ENCODE peak calls at places on chromosomes 4 and X, in nine cellular contexts. One of them, this sample, is unnamed.

GRCh38 chr4:179766938-179767337 is 2324.7 kb upstream of the AGA start:
- DNase-seq in epithelial cell of esophagus: no peak
- DNase-seq in cardiac fibroblast: no peak
- DNase-seq in Calu3: no peak
- DNase-seq in WTC11: no peak
- DNase-seq in psoas muscle: no peak
- DNase-seq in thoracic aorta: no peak
- DNase-seq in progenitor cell of endocrine pancreas: no peak
- DNase-seq in prostate gland: no peak
- DNase-seq in this sample: no peak

GRCh38 chr4:181350578-181351420 is 892.4 kb upstream of the TENM3 start:
- DNase-seq in epithelial cell of esophagus: no peak
- DNase-seq in cardiac fibroblast: no peak
- DNase-seq in Calu3: no peak
- DNase-seq in WTC11: peak; percentile 16
- DNase-seq in psoas muscle: no peak
- DNase-seq in thoracic aorta: no peak
- DNase-seq in progenitor cell of endocrine pancreas: no peak
- DNase-seq in prostate gland: no peak
- DNase-seq in this sample: no peak

GRCh38 chrX:40050532-40050931 is 47.2 kb downstream of the BCOR start:
- DNase-seq in epithelial cell of esophagus: no peak
- DNase-seq in cardiac fibroblast: no peak
- DNase-seq in Calu3: no peak
- DNase-seq in WTC11: no peak
- DNase-seq in psoas muscle: no peak
- DNase-seq in thoracic aorta: no peak
- DNase-seq in progenitor cell of endocrine pancreas: no peak
- DNase-seq in prostate gland: no peak
- DNase-seq in this sample: no peak

GRCh38 chr4:6753103-6753560 is 29.4 kb upstream of the KIAA0232 start:
- DNase-seq in epithelial cell of esophagus: no peak
- DNase-seq in cardiac fibroblast: no peak
- DNase-seq in Calu3: peak; percentile 43
- DNase-seq in WTC11: no peak
- DNase-seq in psoas muscle: no peak
- DNase-seq in thoracic aorta: no peak
- DNase-seq in progenitor cell of endocrine pancreas: no peak
- DNase-seq in prostate gland: no peak
- DNase-seq in this sample: no peak

GRCh38 chrX:38117485-38117884 is 103.2 kb downstream of the SRPX start:
- DNase-seq in epithelial cell of esophagus: peak; percentile 27
- DNase-seq in cardiac fibroblast: peak; percentile 52
- DNase-seq in Calu3: peak; percentile 46
- DNase-seq in WTC11: no peak
- DNase-seq in psoas muscle: no peak
- DNase-seq in thoracic aorta: no peak
- DNase-seq in progenitor cell of endocrine pancreas: no peak
- DNase-seq in prostate gland: no peak
- DNase-seq in this sample: no peak

GRCh38 chr4:184012937-184013336 is 107.8 kb downstream of the STOX2 start:
- DNase-seq in epithelial cell of esophagus: no peak
- DNase-seq in cardiac fibroblast: peak; percentile 41
- DNase-seq in Calu3: no peak
- DNase-seq in WTC11: no peak
- DNase-seq in psoas muscle: no peak
- DNase-seq in thoracic aorta: no peak
- DNase-seq in progenitor cell of endocrine pancreas: no peak
- DNase-seq in prostate gland: no peak
- DNase-seq in this sample: no peak

GRCh38 chrX:129522184-129523059 is 868 bp downstream of the SMARCA1 start:
- DNase-seq in epithelial cell of esophagus: peak; percentile 47
- DNase-seq in cardiac fibroblast: peak; percentile 70
- DNase-seq in Calu3: peak; percentile 74
- DNase-seq in WTC11: peak; percentile 61
- DNase-seq in psoas muscle: peak; percentile 68
- DNase-seq in thoracic aorta: no peak
- DNase-seq in progenitor cell of endocrine pancreas: peak; percentile 67
- DNase-seq in prostate gland: peak; percentile 37
- DNase-seq in this sample: peak; percentile 55

GRCh38 chrX:38112566-38112965 is 106.2 kb downstream of the SYTL5 start:
- DNase-seq in epithelial cell of esophagus: peak; percentile 1
- DNase-seq in cardiac fibroblast: no peak
- DNase-seq in Calu3: no peak
- DNase-seq in WTC11: no peak
- DNase-seq in psoas muscle: no peak
- DNase-seq in thoracic aorta: no peak
- DNase-seq in progenitor cell of endocrine pancreas: no peak
- DNase-seq in prostate gland: no peak
- DNase-seq in this sample: no peak

GRCh38 chr4:107304699-107305286 is 268.7 kb upstream of the DKK2 start:
- DNase-seq in epithelial cell of esophagus: no peak
- DNase-seq in cardiac fibroblast: no peak
- DNase-seq in Calu3: no peak
- DNase-seq in WTC11: no peak
- DNase-seq in psoas muscle: no peak
- DNase-seq in thoracic aorta: no peak
- DNase-seq in progenitor cell of endocrine pancreas: no peak
- DNase-seq in prostate gland: no peak
- DNase-seq in this sample: no peak

GRCh38 chr4:85677286-85677685 is 202.3 kb downstream of the ARHGAP24 start:
- DNase-seq in epithelial cell of esophagus: no peak
- DNase-seq in cardiac fibroblast: peak; percentile 33
- DNase-seq in Calu3: no peak
- DNase-seq in WTC11: no peak
- DNase-seq in psoas muscle: no peak
- DNase-seq in thoracic aorta: no peak
- DNase-seq in progenitor cell of endocrine pancreas: no peak
- DNase-seq in prostate gland: no peak
- DNase-seq in this sample: no peak

GRCh38 chr4:174855043-174855442 is 26.0 kb upstream of the GLRA3 start:
- DNase-seq in epithelial cell of esophagus: no peak
- DNase-seq in cardiac fibroblast: no peak
- DNase-seq in Calu3: no peak
- DNase-seq in WTC11: peak; percentile 8
- DNase-seq in psoas muscle: no peak
- DNase-seq in thoracic aorta: no peak
- DNase-seq in progenitor cell of endocrine pancreas: no peak
- DNase-seq in prostate gland: no peak
- DNase-seq in this sample: no peak

GRCh38 chrX:1060562-1060960 is 151.9 kb downstream of the CRLF2 start:
- DNase-seq in epithelial cell of esophagus: no peak
- DNase-seq in cardiac fibroblast: no peak
- DNase-seq in Calu3: no peak
- DNase-seq in WTC11: no peak
- DNase-seq in psoas muscle: no peak
- DNase-seq in thoracic aorta: no peak
- DNase-seq in progenitor cell of endocrine pancreas: no peak
- DNase-seq in prostate gland: no peak
- DNase-seq in this sample: no peak

GRCh38 chr4:3710451-3711182 is 55.6 kb upstream of the ADRA2C start:
- DNase-seq in epithelial cell of esophagus: no peak
- DNase-seq in cardiac fibroblast: no peak
- DNase-seq in Calu3: no peak
- DNase-seq in WTC11: no peak
- DNase-seq in psoas muscle: peak; percentile 38
- DNase-seq in thoracic aorta: no peak
- DNase-seq in progenitor cell of endocrine pancreas: no peak
- DNase-seq in prostate gland: no peak
- DNase-seq in this sample: no peak

GRCh38 chr4:158211288-158211687 is 1.0 kb downstream of the TMEM144 start:
- DNase-seq in epithelial cell of esophagus: peak; percentile 13
- DNase-seq in cardiac fibroblast: no peak
- DNase-seq in Calu3: no peak
- DNase-seq in WTC11: no peak
- DNase-seq in psoas muscle: no peak
- DNase-seq in thoracic aorta: no peak
- DNase-seq in progenitor cell of endocrine pancreas: no peak
- DNase-seq in prostate gland: no peak
- DNase-seq in this sample: no peak

GRCh38 chr4:25031077-25031606 is 396 bp upstream of the LGI2 start:
- DNase-seq in epithelial cell of esophagus: peak; percentile 2
- DNase-seq in cardiac fibroblast: peak; percentile 30
- DNase-seq in Calu3: peak; percentile 1
- DNase-seq in WTC11: peak; percentile 36
- DNase-seq in psoas muscle: no peak
- DNase-seq in thoracic aorta: no peak
- DNase-seq in progenitor cell of endocrine pancreas: no peak
- DNase-seq in prostate gland: no peak
- DNase-seq in this sample: no peak

GRCh38 chr4:108320066-108320465 is 151.3 kb upstream of the LEF1 start:
- DNase-seq in epithelial cell of esophagus: no peak
- DNase-seq in cardiac fibroblast: no peak
- DNase-seq in Calu3: no peak
- DNase-seq in WTC11: no peak
- DNase-seq in psoas muscle: no peak
- DNase-seq in thoracic aorta: no peak
- DNase-seq in progenitor cell of endocrine pancreas: no peak
- DNase-seq in prostate gland: no peak
- DNase-seq in this sample: no peak

DNA sequence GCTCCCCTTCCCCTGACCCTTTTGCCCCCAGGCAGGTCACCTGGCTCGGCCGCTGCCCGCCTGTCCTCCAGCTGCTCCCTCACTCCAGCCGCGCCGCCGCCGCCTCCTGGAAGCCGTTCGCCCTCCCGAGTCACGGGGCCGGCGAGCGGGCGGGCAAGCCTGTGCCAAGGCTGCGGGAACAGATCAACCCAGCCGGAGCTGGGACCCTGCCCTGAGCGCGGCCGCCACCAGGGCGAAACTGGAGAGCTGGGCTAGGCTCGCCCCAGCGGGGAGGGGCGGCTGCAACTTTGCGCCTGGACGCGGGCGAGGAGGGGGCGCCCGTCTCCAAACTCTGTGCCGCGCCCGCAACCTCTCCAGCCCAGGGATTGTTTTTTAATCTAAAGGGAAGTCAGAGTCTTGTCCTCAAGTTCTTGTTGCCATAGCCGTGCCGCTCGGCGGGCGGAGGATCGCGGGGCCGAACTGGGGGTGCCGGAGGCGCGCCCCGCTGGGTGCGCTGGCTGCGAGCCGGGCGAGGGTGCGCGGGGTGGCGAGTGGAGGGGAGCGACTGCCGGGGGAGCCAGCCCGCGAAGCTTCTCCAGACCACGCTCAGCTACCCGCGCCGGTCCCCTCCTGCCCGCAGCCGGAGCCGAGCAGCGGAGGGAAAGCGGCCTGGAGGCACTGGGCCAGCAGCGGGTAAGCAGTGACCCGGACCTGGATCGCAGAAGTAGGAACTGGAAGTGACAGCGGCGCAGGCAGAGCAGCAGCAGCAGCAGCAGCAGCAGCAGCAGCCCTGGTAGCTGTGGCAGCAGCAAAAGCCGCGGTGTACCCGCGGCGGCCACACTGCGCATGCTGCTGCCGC is 13.4 kb downstream of the ARHGEF6 start:
- DNase-seq in epithelial cell of esophagus: peak; percentile 28
- DNase-seq in cardiac fibroblast: peak; percentile 66
- DNase-seq in Calu3: peak; percentile 57
- DNase-seq in WTC11: peak; percentile 64
- DNase-seq in psoas muscle: peak; percentile 89
- DNase-seq in thoracic aorta: no peak
- DNase-seq in progenitor cell of endocrine pancreas: peak; percentile 39
- DNase-seq in prostate gland: peak; percentile 40
- DNase-seq in this sample: peak; percentile 55
- TF ChIP-seq CTCF in epithelial cell of esophagus: no peak
- TF ChIP-seq CTCF in cardiac fibroblast: peak; percentile 15
- TF ChIP-seq CTCF in Calu3: peak; percentile 19
- TF ChIP-seq CTCF in WTC11: no peak
- TF ChIP-seq CTCF in psoas muscle: peak; percentile 36
- TF ChIP-seq CTCF in thoracic aorta: peak; percentile 41
- TF ChIP-seq CTCF in progenitor cell of endocrine pancreas: peak; percentile 34
- TF ChIP-seq CTCF in prostate gland: peak; percentile 48
- TF ChIP-seq CTCF in this sample: peak; percentile 56

GRCh38 chr4:116183241-116183640 is 902.1 kb downstream of the TRAM1L1 start:
- DNase-seq in epithelial cell of esophagus: no peak
- DNase-seq in cardiac fibroblast: no peak
- DNase-seq in Calu3: no peak
- DNase-seq in WTC11: no peak
- DNase-seq in psoas muscle: no peak
- DNase-seq in thoracic aorta: no peak
- DNase-seq in progenitor cell of endocrine pancreas: no peak
- DNase-seq in prostate gland: no peak
- DNase-seq in this sample: no peak

DNA sequence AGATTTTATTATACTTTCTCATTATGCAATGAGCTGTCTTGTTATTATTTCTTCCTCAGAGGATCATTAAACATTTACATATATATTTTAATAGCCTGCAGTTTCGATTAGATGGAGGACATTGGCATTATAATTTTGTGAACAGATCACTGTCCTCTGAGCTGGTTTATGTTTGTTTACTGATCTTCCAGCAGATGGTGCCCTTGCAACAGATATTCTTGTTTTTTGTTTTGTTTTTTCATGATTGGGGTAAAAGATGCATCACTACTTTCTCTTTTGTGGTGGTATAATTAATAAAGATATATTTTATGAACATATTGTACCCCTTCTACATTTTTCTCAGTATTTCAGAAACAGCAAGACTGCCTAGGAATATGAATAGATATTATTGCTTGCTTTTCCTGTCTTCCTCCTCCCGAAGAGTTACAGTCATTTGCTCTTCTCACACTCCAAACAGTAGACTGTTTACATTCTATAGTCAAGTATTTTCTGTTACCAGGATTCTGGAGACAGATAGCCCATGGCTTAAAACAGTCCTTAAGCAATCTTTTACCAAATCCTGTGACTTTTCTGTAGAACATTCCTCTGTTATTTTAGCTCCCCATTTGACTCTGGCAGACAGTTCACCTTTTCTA is 905.2 kb downstream of the TRAM1L1 start:
- DNase-seq in epithelial cell of esophagus: peak; percentile 28
- DNase-seq in cardiac fibroblast: peak; percentile 3
- DNase-seq in Calu3: peak; percentile 2
- DNase-seq in WTC11: no peak
- DNase-seq in psoas muscle: no peak
- DNase-seq in thoracic aorta: no peak
- DNase-seq in progenitor cell of endocrine pancreas: no peak
- DNase-seq in prostate gland: no peak
- DNase-seq in this sample: no peak
- TF ChIP-seq CTCF in epithelial cell of esophagus: peak; percentile 47
- TF ChIP-seq CTCF in cardiac fibroblast: peak; percentile 17
- TF ChIP-seq CTCF in Calu3: peak; percentile 22
- TF ChIP-seq CTCF in WTC11: peak; percentile 20
- TF ChIP-seq CTCF in psoas muscle: peak; percentile 13
- TF ChIP-seq CTCF in thoracic aorta: no peak
- TF ChIP-seq CTCF in progenitor cell of endocrine pancreas: peak; percentile 57
- TF ChIP-seq CTCF in prostate gland: no peak
- TF ChIP-seq CTCF in this sample: peak; percentile 48

GRCh38 chrX:63761639-63762038 is 23.4 kb downstream of the ARHGEF9 start:
- DNase-seq in epithelial cell of esophagus: peak; percentile 3
- DNase-seq in cardiac fibroblast: peak; percentile 3
- DNase-seq in Calu3: no peak
- DNase-seq in WTC11: no peak
- DNase-seq in psoas muscle: no peak
- DNase-seq in thoracic aorta: no peak
- DNase-seq in progenitor cell of endocrine pancreas: no peak
- DNase-seq in prostate gland: no peak
- DNase-seq in this sample: no peak
- TF ChIP-seq CTCF in epithelial cell of esophagus: no peak
- TF ChIP-seq CTCF in cardiac fibroblast: no peak
- TF ChIP-seq CTCF in Calu3: no peak
- TF ChIP-seq CTCF in WTC11: no peak
- TF ChIP-seq CTCF in psoas muscle: no peak
- TF ChIP-seq CTCF in thoracic aorta: peak; percentile 32
- TF ChIP-seq CTCF in progenitor cell of endocrine pancreas: peak; percentile 13
- TF ChIP-seq CTCF in prostate gland: no peak
- TF ChIP-seq CTCF in this sample: no peak

GRCh38 chr4:156154978-156155377 is 201.3 kb upstream of the CTSO start:
- DNase-seq in epithelial cell of esophagus: no peak
- DNase-seq in cardiac fibroblast: peak; percentile 13
- DNase-seq in Calu3: no peak
- DNase-seq in WTC11: no peak
- DNase-seq in psoas muscle: no peak
- DNase-seq in thoracic aorta: no peak
- DNase-seq in progenitor cell of endocrine pancreas: no peak
- DNase-seq in prostate gland: no peak
- DNase-seq in this sample: no peak
- TF ChIP-seq CTCF in epithelial cell of esophagus: peak; percentile 29
- TF ChIP-seq CTCF in cardiac fibroblast: peak; percentile 22
- TF ChIP-seq CTCF in Calu3: no peak
- TF ChIP-seq CTCF in WTC11: no peak
- TF ChIP-seq CTCF in psoas muscle: no peak
- TF ChIP-seq CTCF in thoracic aorta: no peak
- TF ChIP-seq CTCF in progenitor cell of endocrine pancreas: peak; percentile 13
- TF ChIP-seq CTCF in prostate gland: no peak
- TF ChIP-seq CTCF in this sample: peak; percentile 69

This sample was measured in HFFc6.